ENCODE peak calls at places on chromosomes 16 and 17, in four cellular contexts. B is vagina, M is body of pancreas, Z is esophagus squamous epithelium. T is an unnamed sample. For H3K4me1, the result is how much of the 10 kb centered on the place peaks cover.

GRCh38 chr17:43024407-43025289 is at the start of gene RND2:
- DNase-seq in B (no peak), M (peak), Z (peak), T (peak)

GRCh38 chr16:1775846-1776671 is 3.1 kb upstream of the MRPS34 start:
- DNase-seq in B (no peak), M (peak), Z (no peak), T (no peak)

GRCh38 chr17:37476431-37477130 is 13.1 kb upstream of the DUSP14 start:
- DNase-seq in B (no peak), M (no peak), Z (no peak), T (no peak)

GRCh38 chr16:28193530-28194423 is 18.0 kb downstream of the XPO6 start:
- DNase-seq in B (no peak), M (no peak), Z (no peak), T (no peak)

GRCh38 chr16:76577003-76577402 is 299.8 kb downstream of the CNTNAP4 start:
- DNase-seq in B (no peak), M (no peak), Z (no peak), T (no peak)

GRCh38 chr17:75614006-75614405 is 19.2 kb upstream of the SMIM5 start:
- DNase-seq in B (no peak), M (no peak), Z (no peak), T (no peak)

GRCh38 chr17:70622382-70623260 is 453.3 kb downstream of the KCNJ2 start:
- DNase-seq in B (no peak), M (peak), Z (no peak), T (no peak)

GRCh38 chr17:27442702-27443101 is 13.5 kb upstream of the KSR1 start:
- DNase-seq in B (no peak), M (no peak), Z (no peak), T (no peak)

GRCh38 chr17:1800240-1800639 is 29.5 kb downstream of the SMYD4 start:
- DNase-seq in B (no peak), M (no peak), Z (no peak), T (no peak)

GRCh38 chr17:13743906-13744305 is 142.2 kb upstream of the HS3ST3A1 start:
- DNase-seq in B (no peak), M (no peak), Z (no peak), T (no peak)

GRCh38 chr17:39867891-39868553 is at the start of gene ZPBP2:
- DNase-seq in B (no peak), M (no peak), Z (no peak), T (no peak)

GRCh38 chr17:77327181-77327565 is 186.4 kb downstream of the SEC14L1 start:
- DNase-seq in B (peak), M (no peak), Z (no peak), T (peak)

GRCh38 chr17:1001640-1002411 is 4.9 kb downstream of the TIMM22 start:
- DNase-seq in B (no peak), M (no peak), Z (no peak), T (peak)

GRCh38 chr16:11977206-11978041 is 890 bp downstream of the SNX29 start:
- DNase-seq in B (no peak), M (no peak), Z (no peak), T (peak)

GRCh38 chr17:81396278-81396721 is 1.0 kb downstream of the BAHCC1 start:
- DNase-seq in B (no peak), M (no peak), Z (no peak), T (no peak)

GRCh38 chr17:59725691-59726090 is 18.2 kb downstream of the VMP1 start:
- DNase-seq in B (no peak), M (no peak), Z (no peak), T (no peak)

GRCh38 chr17:32486701-32487459 is at the start of gene CDK5R1:
- DNase-seq in B (no peak), M (peak), Z (no peak), T (peak)

GRCh38 chr17:28901866-28902818 is 737 bp downstream of the DHRS13 start:
- DNase-seq in B (no peak), M (peak), Z (no peak), T (peak)

GRCh38 chr17:5583426-5584382 is 605 bp downstream of the NLRP1 start:
- DNase-seq in B (no peak), M (no peak), Z (no peak), T (no peak)

GRCh38 chr17:35892091-35892637 is 12.0 kb upstream of the CCL5 start:
- DNase-seq in B (no peak), M (no peak), Z (no peak), T (no peak)

GRCh38 chr16:616771-617586 is 13.8 kb upstream of the WFIKKN1 start:
- DNase-seq in B (no peak), M (no peak), Z (no peak), T (no peak)

GRCh38 chr17:53061446-53061845 is 761.3 kb upstream of the KIF2B start:
- DNase-seq in B (no peak), M (no peak), Z (no peak), T (no peak)

GRCh38 chr16:11624205-11624604 is 37.5 kb upstream of the LITAF start:
- DNase-seq in B (no peak), M (no peak), Z (no peak), T (no peak)

GRCh38 chr16:79950932-79951719 is 350.6 kb upstream of the MAF start:
- DNase-seq in B (no peak), M (no peak), Z (no peak), T (no peak)

GRCh38 chr16:73051903-73052302 is 4.0 kb upstream of the ZFHX3 start:
- DNase-seq in B (no peak), M (no peak), Z (no peak), T (no peak)

GRCh38 chr16:76228546-76229146 is 48.6 kb upstream of the CNTNAP4 start:
- DNase-seq in B (no peak), M (no peak), Z (no peak), T (no peak)

GRCh38 chr17:82865274-82865673 is 25.5 kb upstream of the ZNF750 start:
- DNase-seq in B (no peak), M (no peak), Z (no peak), T (no peak)

GRCh38 chr17:69250641-69251040 is 22.0 kb upstream of the ABCA10 start:
- DNase-seq in B (no peak), M (no peak), Z (no peak), T (no peak)

GRCh38 chr16:57480127-57480753 is 6.1 kb downstream of the DOK4 start:
- DNase-seq in B (no peak), M (peak), Z (no peak), T (peak)

GRCh38 chr17:2958706-2959222 is 104.6 kb downstream of the OR1D5 start:
- DNase-seq in B (no peak), M (no peak), Z (no peak), T (no peak)

GRCh38 chr16:19963306-19963705 is 78.7 kb upstream of the GPRC5B start:
- DNase-seq in B (no peak), M (no peak), Z (no peak), T (no peak)

GRCh38 chr17:4635823-4636375 is 5.6 kb downstream of the ALOX15 start:
- DNase-seq in B (no peak), M (no peak), Z (no peak), T (no peak)

GRCh38 chr17:19407601-19408380 is 3.2 kb upstream of the RNF112 start:
- DNase-seq in B (no peak), M (no peak), Z (no peak), T (no peak)

GRCh38 chr17:80800775-80801391 is 190.8 kb upstream of the CHMP6 start:
- DNase-seq in B (no peak), M (no peak), Z (no peak), T (no peak)

GRCh38 chr17:40019140-40019991 is 4.1 kb downstream of the CSF3 start:
- DNase-seq in B (no peak), M (no peak), Z (no peak), T (no peak)

GRCh38 chr17:50498021-50498874 is 10.0 kb upstream of the MYCBPAP start:
- DNase-seq in B (no peak), M (no peak), Z (no peak), T (no peak)

GRCh38 chr17:66375121-66375520 is 72.7 kb downstream of the PRKCA start:
- DNase-seq in B (no peak), M (no peak), Z (no peak), T (no peak)
- H3K4me1 ChIP-seq in B (under half), M (under half), Z (under half), T (under half)

DNA sequence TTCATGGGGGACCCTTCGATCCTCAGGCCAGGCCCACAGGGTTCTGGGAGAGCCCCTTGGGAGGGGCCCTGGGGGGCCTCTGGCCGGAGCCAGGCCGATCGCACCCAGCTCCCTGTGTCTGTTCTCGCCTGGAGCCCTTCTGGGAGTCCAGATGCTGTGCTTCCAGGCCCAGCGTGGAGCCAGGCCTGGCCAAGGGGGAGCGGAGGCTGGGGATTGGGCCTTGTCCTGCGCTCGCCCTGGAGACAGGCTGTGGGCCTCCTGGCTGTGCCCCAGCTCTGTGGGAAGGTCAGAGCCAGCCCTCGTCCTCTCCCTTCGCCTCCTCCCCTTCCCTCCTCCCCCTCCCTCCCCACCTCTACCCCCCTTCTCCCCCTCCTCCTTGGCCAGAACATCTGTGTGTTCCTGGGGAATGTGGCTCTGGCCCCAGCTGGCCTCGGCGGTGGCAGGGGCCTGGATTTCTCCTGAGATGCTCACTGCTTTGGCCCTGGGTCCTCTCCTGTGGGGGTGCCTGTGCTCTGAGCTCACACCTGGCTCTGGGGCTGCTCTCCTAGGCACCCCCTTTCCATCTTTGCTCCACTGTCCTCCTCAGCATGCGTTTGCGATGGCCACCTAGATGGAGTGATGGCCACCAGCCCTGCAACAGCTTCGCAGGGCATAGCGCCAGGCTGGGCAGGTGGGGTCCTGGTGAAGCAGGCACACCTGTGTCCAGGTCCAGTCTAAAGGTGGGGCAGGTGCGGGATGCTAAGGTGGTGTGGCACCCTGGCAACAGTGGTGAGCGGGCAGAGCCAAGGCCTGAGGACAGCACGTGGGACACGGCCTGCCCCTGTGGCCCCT is 90.6 kb upstream of the CIBAR2 start:
- DNase-seq in B (no peak), M (peak), Z (no peak), T (peak)
- TF ChIP-seq POLR2A in B (no peak), M (peak), Z (no peak), T (no peak)

DNA sequence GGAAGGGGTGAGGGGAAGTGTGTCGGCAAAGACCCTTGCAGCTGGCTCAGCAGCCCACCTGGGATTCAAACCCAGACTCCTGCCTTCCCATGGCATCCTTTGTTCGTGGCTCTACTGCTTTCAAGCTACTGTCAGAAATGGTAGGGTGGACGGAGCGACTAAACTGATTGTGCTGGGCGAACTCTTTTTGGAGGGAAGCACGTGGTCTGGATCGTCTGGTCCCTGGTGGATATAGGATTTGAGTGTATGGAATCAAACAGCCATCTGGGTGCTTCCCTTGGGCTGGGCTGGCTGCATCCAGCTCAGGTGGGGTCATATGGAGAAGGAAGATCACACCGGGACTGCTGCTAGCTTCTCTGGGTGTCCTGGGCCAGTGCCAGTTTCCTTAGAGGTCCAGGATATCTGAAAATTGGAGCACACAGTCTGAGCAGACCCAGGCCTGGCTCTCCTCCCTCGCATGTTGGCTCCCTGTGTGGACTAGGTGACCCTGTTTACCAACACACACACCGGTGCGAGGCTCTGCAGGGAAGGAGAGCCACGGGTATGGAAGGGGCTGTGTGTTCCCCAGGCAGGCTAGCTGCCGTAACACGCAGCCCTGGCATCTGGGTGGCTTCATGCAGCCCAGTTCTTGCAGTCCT is 8.6 kb downstream of the CMIP start:
- DNase-seq in B (no peak), M (no peak), Z (no peak), T (no peak)
- H3K4me1 ChIP-seq in B (half or more), M (half or more), Z (under half), T (half or more)

DNA sequence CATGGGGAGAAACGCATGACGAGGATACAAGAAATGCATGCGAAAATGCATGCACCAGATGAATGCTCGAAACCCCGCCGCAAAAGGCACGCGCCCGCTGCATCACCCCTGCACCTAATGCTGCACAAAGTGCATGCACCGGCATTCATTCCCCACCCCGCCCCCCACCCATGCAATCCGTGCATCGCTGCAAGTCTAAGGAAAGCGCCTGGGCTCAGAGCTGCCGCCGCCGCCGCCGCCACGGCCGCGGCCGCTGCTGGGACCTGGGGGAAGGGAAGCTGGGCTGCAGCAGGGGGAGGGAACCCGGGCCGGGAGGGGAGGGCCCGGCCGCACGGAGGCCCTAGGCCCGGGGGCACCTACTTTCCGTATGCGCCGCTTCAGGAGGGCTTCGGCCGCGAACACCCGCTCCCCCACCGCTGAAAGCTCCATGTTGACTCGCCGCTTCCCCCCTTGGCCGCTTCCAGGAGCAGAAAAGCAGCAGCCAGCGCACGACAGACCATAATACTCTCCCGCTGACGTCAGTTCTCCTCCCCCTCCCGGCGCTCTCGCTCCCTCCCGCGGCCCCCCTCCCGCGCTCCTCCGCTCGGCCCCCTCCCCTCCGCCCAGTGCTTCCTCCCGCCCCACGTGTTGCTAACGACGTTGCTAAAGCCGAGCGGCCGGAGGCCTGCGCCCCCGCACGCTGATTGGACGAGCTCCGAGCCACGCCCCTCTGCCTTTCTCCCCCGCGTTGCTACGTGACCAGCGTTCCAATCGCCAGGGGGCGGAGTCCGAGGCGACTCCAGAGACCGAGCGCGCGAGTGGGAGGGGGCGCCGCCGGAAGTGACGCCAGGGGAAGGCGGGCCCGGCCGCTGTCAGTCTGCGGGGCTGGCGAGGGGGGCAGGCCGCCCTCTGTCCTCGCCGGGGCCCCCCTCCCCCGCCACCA is at the start of gene CBX8:
- DNase-seq in B (peak), M (peak), Z (peak), T (peak)
- TF ChIP-seq POLR2A in B (no peak), M (peak), Z (no peak), T (no peak)

GRCh38 chr17:7562208-7562605 is 488 bp downstream of the SENP3 start:
- DNase-seq in B (no peak), M (no peak), Z (no peak), T (no peak)

GRCh38 chr17:7559307-7560171 is 989 bp downstream of the TNFSF13 start:
- DNase-seq in B (no peak), M (peak), Z (no peak), T (no peak)

GRCh38 chr17:7561589-7562207 is at the start of gene SENP3:
- DNase-seq in B (no peak), M (peak), Z (no peak), T (peak)

GRCh38 chr17:7560172-7561027 is 1.3 kb upstream of the SENP3 start:
- DNase-seq in B (no peak), M (peak), Z (no peak), T (peak)

DNA sequence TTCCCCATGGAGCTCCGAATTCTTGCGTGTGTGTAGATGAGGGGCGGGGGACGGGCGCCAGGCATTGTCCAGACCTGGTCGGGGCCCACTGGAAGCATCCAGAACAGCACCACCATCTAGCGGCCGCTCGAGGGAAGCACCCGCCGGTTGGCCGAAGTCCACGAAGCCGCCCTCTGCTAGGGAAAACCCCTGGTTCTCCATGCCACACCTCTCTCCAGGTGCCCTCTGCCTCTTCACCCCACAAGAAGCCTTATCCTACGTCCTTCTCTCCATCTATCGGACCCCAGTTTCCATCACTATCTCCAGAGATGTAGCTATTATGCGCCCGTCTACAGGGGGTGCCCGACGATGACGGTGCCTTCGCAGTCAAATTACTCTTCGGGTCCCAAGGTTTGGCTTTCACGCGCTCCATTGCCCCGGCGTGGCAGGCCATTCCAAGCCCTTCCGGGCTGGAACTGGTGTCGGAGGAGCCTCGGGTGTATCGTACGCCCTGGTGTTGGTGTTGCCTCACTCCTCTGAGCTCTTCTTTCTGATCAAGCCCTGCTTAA is 617 bp upstream of the SENP3 start:
- DNase-seq in B (no peak), M (peak), Z (no peak), T (peak)
- H3K4me1 ChIP-seq in B (half or more), M (half or more), Z (under half), T (half or more)

DNA sequence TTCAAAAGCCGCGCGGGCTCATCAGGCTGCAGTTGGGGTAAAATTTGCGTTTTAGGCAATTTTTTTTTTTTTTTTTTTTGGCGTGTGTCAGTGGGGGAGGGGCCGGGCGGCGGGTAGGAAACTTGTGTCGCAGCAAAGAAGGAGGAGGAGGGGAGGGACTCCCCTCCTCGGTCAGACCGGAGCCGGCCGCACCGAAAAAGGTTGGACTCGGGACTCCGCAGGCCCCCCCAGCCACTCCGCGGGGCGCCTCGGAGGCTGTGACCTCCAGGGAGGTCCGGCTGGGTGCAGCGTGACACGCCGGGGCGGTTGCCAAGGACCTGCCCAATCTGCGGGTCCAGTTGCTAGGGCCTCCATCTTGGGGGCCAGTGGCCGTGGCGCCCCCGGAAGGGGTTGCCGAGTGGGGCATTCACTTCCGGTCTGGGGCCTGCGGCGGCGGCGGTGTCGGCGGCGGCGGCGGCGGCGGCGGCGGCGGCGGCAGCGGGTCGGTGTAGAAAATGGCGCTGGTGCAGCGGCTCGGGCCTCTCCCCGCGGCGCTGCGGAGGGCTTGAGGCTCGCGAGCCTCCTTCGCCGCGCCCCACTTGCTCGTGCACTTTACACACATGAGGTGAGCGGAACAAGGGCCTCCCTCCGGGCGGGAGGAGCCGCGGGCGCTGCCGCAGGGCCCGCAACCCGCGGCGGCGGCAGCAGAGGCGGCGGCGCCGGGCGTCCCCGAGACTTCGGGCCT is at the start of gene TNRC6A:
- DNase-seq in B (no peak), M (peak), Z (peak), T (peak)
- TF ChIP-seq POLR2A in B (peak), M (peak), Z (peak), T (peak)

GRCh38 chr17:17107281-17107680 is 65.0 kb downstream of the MPRIP start:
- DNase-seq in B (no peak), M (no peak), Z (no peak), T (no peak)

GRCh38 chr17:17104036-17104435 is 61.8 kb downstream of the MPRIP start:
- DNase-seq in B (no peak), M (no peak), Z (no peak), T (no peak)

GRCh38 chr17:17104494-17104893 is 62.2 kb downstream of the MPRIP start:
- DNase-seq in B (no peak), M (peak), Z (no peak), T (no peak)

GRCh38 chr17:17106716-17107115 is 64.5 kb downstream of the MPRIP start:
- DNase-seq in B (no peak), M (no peak), Z (no peak), T (no peak)

GRCh38 chr17:17105976-17106375 is 63.7 kb downstream of the MPRIP start:
- DNase-seq in B (no peak), M (no peak), Z (no peak), T (no peak)
- H3K4me1 ChIP-seq in B (half or more), M (under half), Z (under half), T (half or more)

GRCh38 chr16:3470723-3471122 is 24.6 kb downstream of the C16orf90 start:
- DNase-seq in B (no peak), M (no peak), Z (no peak), T (no peak)
- TF ChIP-seq POLR2A in B (no peak), M (no peak), Z (no peak), T (no peak)

GRCh38 chr16:89355686-89356085 is 134.7 kb downstream of the ANKRD11 start:
- DNase-seq in B (no peak), M (no peak), Z (no peak), T (no peak)
- H3K4me1 ChIP-seq in B (half or more), M (half or more), Z (under half), T (half or more)

T was measured in adrenal gland.